ENCODE peak calls at places on chromosomes 7 and 10, in five cellular contexts. One of them, this sample, is unnamed.
A peak's percentile ranks its signal among the peaks of the same experiment; 100 is the strongest.

GRCh38 chr10:97012470-97012869 is 173.3 kb downstream of the SLIT1 start:
- DNase-seq in HTR-8/SVneo: no peak
- DNase-seq in stimulated activated CD4-positive, alpha-beta T cell treated with anti-CD3 and anti-CD28 coated beads, Interleukin-1b, Interleukin-23, amount 100 ng/mL, for 4 hours: no peak
- DNase-seq in T-helper 2 cell: no peak
- DNase-seq in foreskin fibroblast: no peak
- DNase-seq in this sample: no peak

GRCh38 chr7:35723011-35723410 is 28.1 kb upstream of the HERPUD2 start:
- DNase-seq in HTR-8/SVneo: no peak
- DNase-seq in stimulated activated CD4-positive, alpha-beta T cell treated with anti-CD3 and anti-CD28 coated beads, Interleukin-1b, Interleukin-23, amount 100 ng/mL, for 4 hours: no peak
- DNase-seq in T-helper 2 cell: no peak
- DNase-seq in foreskin fibroblast: peak; percentile 39
- DNase-seq in this sample: no peak

GRCh38 chr10:95423327-95424005 is 132.7 kb upstream of the PDLIM1 start:
- DNase-seq in HTR-8/SVneo: no peak
- DNase-seq in stimulated activated CD4-positive, alpha-beta T cell treated with anti-CD3 and anti-CD28 coated beads, Interleukin-1b, Interleukin-23, amount 100 ng/mL, for 4 hours: no peak
- DNase-seq in T-helper 2 cell: no peak
- DNase-seq in foreskin fibroblast: no peak
- DNase-seq in this sample: no peak

GRCh38 chr10:99394256-99394655 is 36.2 kb downstream of the GOT1 start:
- DNase-seq in HTR-8/SVneo: no peak
- DNase-seq in stimulated activated CD4-positive, alpha-beta T cell treated with anti-CD3 and anti-CD28 coated beads, Interleukin-1b, Interleukin-23, amount 100 ng/mL, for 4 hours: no peak
- DNase-seq in T-helper 2 cell: no peak
- DNase-seq in foreskin fibroblast: no peak
- DNase-seq in this sample: no peak

GRCh38 chr10:4352566-4352961 is 473.4 kb upstream of the AKR1E2 start:
- DNase-seq in HTR-8/SVneo: no peak
- DNase-seq in stimulated activated CD4-positive, alpha-beta T cell treated with anti-CD3 and anti-CD28 coated beads, Interleukin-1b, Interleukin-23, amount 100 ng/mL, for 4 hours: no peak
- DNase-seq in T-helper 2 cell: no peak
- DNase-seq in foreskin fibroblast: peak; percentile 57
- DNase-seq in this sample: no peak

GRCh38 chr7:91520645-91521044 is 256.4 kb downstream of the FZD1 start:
- DNase-seq in HTR-8/SVneo: no peak
- DNase-seq in stimulated activated CD4-positive, alpha-beta T cell treated with anti-CD3 and anti-CD28 coated beads, Interleukin-1b, Interleukin-23, amount 100 ng/mL, for 4 hours: no peak
- DNase-seq in T-helper 2 cell: no peak
- DNase-seq in foreskin fibroblast: no peak
- DNase-seq in this sample: no peak

GRCh38 chr10:14024349-14025202 is 306.1 kb downstream of the FRMD4A start:
- DNase-seq in HTR-8/SVneo: no peak
- DNase-seq in stimulated activated CD4-positive, alpha-beta T cell treated with anti-CD3 and anti-CD28 coated beads, Interleukin-1b, Interleukin-23, amount 100 ng/mL, for 4 hours: no peak
- DNase-seq in T-helper 2 cell: no peak
- DNase-seq in foreskin fibroblast: no peak
- DNase-seq in this sample: peak; percentile 45

GRCh38 chr10:44383749-44384600 is 922 bp downstream of the CXCL12 start:
- DNase-seq in HTR-8/SVneo: peak; percentile 14
- DNase-seq in stimulated activated CD4-positive, alpha-beta T cell treated with anti-CD3 and anti-CD28 coated beads, Interleukin-1b, Interleukin-23, amount 100 ng/mL, for 4 hours: no peak
- DNase-seq in T-helper 2 cell: no peak
- DNase-seq in foreskin fibroblast: peak; percentile 53
- DNase-seq in this sample: peak; percentile 50

GRCh38 chr10:64320448-64320847 is 799.2 kb downstream of the REEP3 start:
- DNase-seq in HTR-8/SVneo: no peak
- DNase-seq in stimulated activated CD4-positive, alpha-beta T cell treated with anti-CD3 and anti-CD28 coated beads, Interleukin-1b, Interleukin-23, amount 100 ng/mL, for 4 hours: no peak
- DNase-seq in T-helper 2 cell: no peak
- DNase-seq in foreskin fibroblast: no peak
- DNase-seq in this sample: no peak

This sample was measured in heart left ventricle.